ENCODE peak calls at places on chromosomes 1 and 21, in four cellular contexts. G is uterus, C is breast epithelium, L is sigmoid colon. X is an unnamed sample.

GRCh38 chr1:247357781-247358211 is 26.1 kb upstream of the ZNF496 start:
- DNase-seq in G (peak; percentile 54), L (no peak), C (no peak), X (peak; percentile 21)

GRCh38 chr1:192363177-192363576 is 46.4 kb downstream of the RGS21 start:
- DNase-seq in L (no peak), C (no peak), G (no peak), X (no peak)

GRCh38 chr1:23719162-23719820 is 24.0 kb upstream of the ELOA start:
- DNase-seq in C (no peak), G (no peak), L (no peak), X (no peak)

GRCh38 chr1:2054560-2054959 is 4.3 kb downstream of the PRKCZ start:
- DNase-seq in L (no peak), G (no peak), C (no peak), X (no peak)

GRCh38 chr1:24048205-24048869 is 63.6 kb downstream of the MYOM3 start:
- DNase-seq in L (peak; percentile 37), G (no peak), C (no peak), X (no peak)

GRCh38 chr21:26717146-26717739 is 128.0 kb downstream of the ADAMTS1 start:
- DNase-seq in C (no peak), L (no peak), G (no peak), X (no peak)

GRCh38 chr1:6822530-6823359 is 37.5 kb downstream of the CAMTA1 start:
- DNase-seq in G (no peak), C (no peak), L (no peak), X (no peak)

GRCh38 chr1:194117582-194117981 is 931.2 kb upstream of the B3GALT2 start:
- DNase-seq in C (no peak), L (peak; percentile 52), G (no peak), X (no peak)

GRCh38 chr1:108877324-108877812 is 583 bp downstream of the GPSM2 start:
- DNase-seq in G (peak; percentile 22), L (no peak), C (no peak), X (no peak)

GRCh38 chr1:97841369-97841768 is 79.5 kb downstream of the DPYD start:
- DNase-seq in C (no peak), L (no peak), G (no peak), X (no peak)

GRCh38 chr1:53956308-53957168 is 10.4 kb downstream of the LRRC42 start:
- DNase-seq in G (no peak), C (no peak), L (no peak), X (no peak)

GRCh38 chr1:182292193-182292741 is 99.3 kb downstream of the GLUL start:
- DNase-seq in C (no peak), L (no peak), G (no peak), X (no peak)

GRCh38 chr1:25544819-25545218 is 1.4 kb downstream of the LDLRAP1 start:
- DNase-seq in G (no peak), C (no peak), L (no peak), X (peak; percentile 86)

GRCh38 chr1:3651939-3652537 is at the start of gene TP73:
- DNase-seq in L (no peak), G (no peak), C (no peak), X (no peak)

GRCh38 chr1:3646596-3646995 is 3.3 kb downstream of the WRAP73 start:
- DNase-seq in G (no peak), L (no peak), C (peak; percentile 28), X (no peak)

GRCh38 chr1:3651011-3651938 is 1.0 kb upstream of the TP73 start:
- DNase-seq in L (no peak), C (no peak), G (no peak), X (no peak)

GRCh38 chr1:3650248-3651010 is 526 bp upstream of the WRAP73 start:
- DNase-seq in L (no peak), C (no peak), G (no peak), X (no peak)

GRCh38 chr1:3649342-3650247 is at the start of gene WRAP73:
- DNase-seq in G (peak; percentile 87), C (peak; percentile 80), L (peak; percentile 93), X (peak; percentile 97)
- TF ChIP-seq CTCF in G (no peak), C (no peak), L (no peak), X (no peak)

GRCh38 chr1:162293293-162293692 is 83.4 kb downstream of the SPATA46 start:
- DNase-seq in L (no peak), G (no peak), C (no peak), X (no peak)
- TF ChIP-seq POLR2A in L (no peak), G (no peak), C (no peak), X (no peak)

DNA sequence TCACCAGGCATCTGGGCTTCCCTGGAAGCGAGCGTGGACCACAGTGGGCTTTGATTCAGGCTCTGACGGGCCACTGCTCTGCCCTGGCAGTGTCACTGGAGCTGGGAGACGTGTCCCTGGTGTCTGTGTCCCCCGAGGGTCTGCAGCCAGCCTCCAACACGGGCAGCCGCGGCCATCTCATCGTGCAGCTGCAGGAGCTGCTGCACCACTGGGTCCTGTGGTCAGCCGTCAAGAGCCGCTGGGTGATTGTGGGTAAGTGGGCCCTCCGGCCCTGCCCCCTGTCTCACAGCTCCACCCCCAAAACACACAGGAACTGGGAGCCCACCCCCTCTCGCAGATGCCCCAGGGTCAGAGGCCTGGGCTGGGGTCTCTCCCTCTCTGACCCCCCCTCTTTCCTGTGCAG is 40.7 kb downstream of the DISP3 start:
- DNase-seq in L (peak; percentile 57), C (no peak), G (no peak), X (peak; percentile 69)
- H3K4me3 ChIP-seq in L (no peak overlapping the region), C (no peak overlapping the region), G (no peak overlapping the region), X (no peak overlapping the region)

DNA sequence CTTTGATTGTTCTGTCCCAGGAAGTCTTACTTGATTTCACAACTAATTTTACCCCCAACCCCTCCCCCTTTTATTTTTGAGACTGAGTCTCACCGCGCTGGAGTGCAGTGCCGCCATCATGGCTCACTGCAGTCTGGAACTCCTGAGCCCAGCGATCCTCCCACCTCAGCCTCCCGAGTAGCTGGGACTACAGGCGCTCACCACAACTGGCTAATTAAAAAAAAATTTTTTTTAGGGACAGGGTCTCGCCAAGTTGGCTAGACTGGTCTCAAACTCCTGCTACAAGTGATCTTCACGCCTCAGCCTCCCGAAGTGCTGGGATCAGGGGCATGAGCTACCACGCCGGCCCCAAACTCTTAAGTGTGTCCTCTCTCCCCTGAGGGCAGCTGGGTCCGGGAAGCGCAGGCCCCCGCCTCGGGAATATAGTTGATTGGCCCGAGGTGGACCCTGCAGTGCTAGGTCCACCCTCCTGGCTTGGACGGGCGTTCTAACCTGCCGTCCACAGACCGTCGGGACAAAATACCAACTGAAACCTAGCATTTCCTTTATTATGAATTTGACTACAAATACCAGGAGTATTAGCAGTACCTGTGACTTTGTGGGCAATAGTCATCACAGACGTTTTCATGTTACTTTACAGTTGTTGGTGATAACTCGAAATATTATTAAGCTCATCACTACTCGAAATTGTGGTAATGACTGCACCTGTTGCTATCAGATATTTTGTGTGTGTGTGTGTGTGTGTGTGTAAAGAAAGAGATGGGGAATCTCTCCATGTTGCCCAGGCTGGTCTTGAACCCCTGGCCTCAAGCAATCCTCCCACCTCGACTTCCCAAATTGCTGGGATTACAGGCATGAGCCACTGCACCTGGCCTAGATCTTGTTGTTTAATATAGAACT is 642 bp upstream of the PARP1 start:
- DNase-seq in C (no peak), L (no peak), G (no peak), X (no peak)
- TF ChIP-seq CTCF in C (no peak), L (peak; percentile 34), G (no peak), X (no peak)

DNA sequence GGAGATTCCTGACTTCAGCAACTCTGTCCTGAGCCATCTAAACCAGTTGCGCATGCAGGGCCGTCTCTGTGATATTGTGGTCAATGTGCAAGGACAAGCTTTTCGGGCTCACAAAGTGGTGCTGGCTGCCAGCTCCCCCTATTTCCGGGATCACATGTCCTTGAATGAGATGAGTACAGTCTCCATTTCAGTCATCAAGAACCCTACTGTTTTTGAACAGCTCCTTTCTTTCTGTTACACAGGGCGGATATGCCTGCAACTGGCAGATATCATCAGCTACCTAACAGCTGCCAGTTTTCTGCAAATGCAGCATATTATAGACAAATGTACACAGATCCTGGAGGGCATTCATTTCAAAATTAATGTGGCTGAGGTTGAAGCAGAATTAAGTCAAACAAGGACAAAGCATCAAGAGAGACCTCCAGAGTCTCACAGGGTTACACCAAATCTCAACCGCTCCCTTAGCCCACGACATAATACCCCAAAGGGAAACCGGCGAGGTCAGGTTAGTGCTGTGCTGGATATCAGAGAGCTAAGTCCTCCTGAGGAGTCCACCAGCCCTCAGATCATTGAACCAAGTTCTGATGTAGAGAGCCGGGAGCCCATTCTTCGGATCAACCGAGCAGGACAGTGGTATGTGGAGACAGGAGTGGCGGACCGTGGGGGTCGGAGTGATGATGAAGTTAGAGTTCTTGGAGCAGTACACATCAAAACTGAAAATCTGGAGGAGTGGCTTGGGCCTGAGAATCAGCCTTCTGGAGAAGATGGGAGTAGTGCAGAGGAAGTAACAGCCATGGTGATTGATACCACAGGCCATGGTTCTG is 2.3 kb downstream of the ZBTB37 start:
- DNase-seq in G (no peak), C (no peak), L (no peak), X (no peak)
- TF ChIP-seq POLR2A in G (no peak), C (no peak), L (no peak), X (no peak)

DNA sequence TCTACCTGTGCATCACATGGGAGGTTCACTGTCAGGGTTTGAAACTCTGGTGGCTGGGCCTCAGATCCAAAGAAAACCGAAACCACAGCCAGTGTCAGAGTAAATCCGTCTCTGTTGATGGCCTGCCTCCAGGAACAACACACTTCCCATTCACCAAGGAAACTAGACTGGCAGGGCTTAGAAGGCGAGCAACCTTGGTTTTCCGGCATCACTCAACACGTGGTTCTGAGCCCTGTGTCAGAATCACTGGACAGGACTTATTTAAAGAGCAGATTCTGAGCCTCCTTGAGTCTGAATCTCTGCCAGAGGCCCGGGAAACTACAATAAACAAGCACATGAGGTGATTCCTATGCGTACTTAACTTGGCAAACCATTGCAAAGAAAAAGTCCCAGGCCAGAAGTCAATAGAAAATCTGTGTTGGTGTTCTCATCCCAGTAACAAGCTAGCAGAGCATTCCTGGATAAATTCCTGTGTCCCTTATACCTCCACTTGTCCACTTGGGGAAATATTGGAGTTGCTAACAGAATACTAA is 70.0 kb downstream of the KCTD3 start:
- DNase-seq in C (peak; percentile 56), L (peak; percentile 87), G (no peak), X (peak; percentile 44)
- H3K4me3 ChIP-seq in C (peak overlapping the region; percentile 17), L (no peak overlapping the region), G (no peak overlapping the region), X (no peak overlapping the region)

GRCh38 chr1:39671433-39671792 is 494 bp downstream of the NT5C1A start:
- DNase-seq in G (no peak), L (no peak), C (no peak), X (no peak)

GRCh38 chr1:39673215-39673614 is 1.3 kb upstream of the NT5C1A start:
- DNase-seq in C (no peak), L (no peak), G (no peak), X (no peak)

GRCh38 chr1:39670689-39671088 is 1.2 kb downstream of the NT5C1A start:
- DNase-seq in C (no peak), L (no peak), G (no peak), X (no peak)

GRCh38 chr1:39671793-39672550 is at the start of gene NT5C1A:
- DNase-seq in L (no peak), G (no peak), C (no peak), X (no peak)

GRCh38 chr1:39672551-39672947 is 642 bp upstream of the NT5C1A start:
- DNase-seq in L (no peak), G (no peak), C (no peak), X (no peak)
- TF ChIP-seq CTCF in L (no peak), G (no peak), C (no peak), X (no peak)

X was measured in lower leg skin.